ENCODE peak calls at places on chromosomes 2 and 18, in four cellular contexts. B, I, T and R are unnamed samples.

GRCh38 chr2:240812721-240813120 is 7.3 kb downstream of the KIF1A start:
- DNase-seq in B (no peak), T (no peak), I (no peak), R (no peak)

GRCh38 chr18:8958660-8959059 is 143.8 kb upstream of the NDUFV2 start:
- DNase-seq in I (no peak), T (no peak), B (no peak), R (no peak)

GRCh38 chr18:74283255-74283554 is 8.6 kb downstream of the CYB5A start:
- DNase-seq in I (no peak), T (no peak), B (no peak), R (no peak)

GRCh38 chr2:97698530-97698929 is 14.8 kb upstream of the ZAP70 start:
- DNase-seq in I (no peak), T (no peak), B (no peak), R (no peak)

GRCh38 chr2:46118656-46119338 is 178.4 kb upstream of the EPAS1 start:
- DNase-seq in B (no peak), I (no peak), T (no peak), R (no peak)

GRCh38 chr2:15712551-15713342 is 121.1 kb downstream of the DDX1 start:
- DNase-seq in B (no peak), T (no peak), I (no peak), R (no peak)

GRCh38 chr2:61111708-61112107 is 46.0 kb downstream of the SANBR start:
- DNase-seq in T (no peak), I (no peak), B (no peak), R (no peak)

GRCh38 chr2:97701851-97702465 is 11.4 kb upstream of the ZAP70 start:
- DNase-seq in T (no peak), I (no peak), B (no peak), R (no peak)

GRCh38 chr2:149313512-149313972 is 16.8 kb upstream of the LYPD6 start:
- DNase-seq in B (peak; percentile 45), T (peak; percentile 52), I (peak; percentile 54), R (peak; percentile 48)

GRCh38 chr2:100422320-100422719 is 4.9 kb upstream of the CHST10 start:
- DNase-seq in B (peak; percentile 50), T (peak; percentile 50), I (peak; percentile 52), R (peak; percentile 60)

GRCh38 chr2:147636238-147636887 is 208.5 kb upstream of the ACVR2A start:
- DNase-seq in B (no peak), T (no peak), I (no peak), R (no peak)

GRCh38 chr18:44742741-44743311 is 62.1 kb downstream of the SETBP1 start:
- DNase-seq in I (no peak), T (no peak), B (peak; percentile 4), R (no peak)

GRCh38 chr2:55610954-55611743 is 6.3 kb downstream of the PPP4R3B start:
- DNase-seq in B (no peak), T (no peak), I (no peak), R (no peak)

GRCh38 chr2:141554810-141555209 is 576.0 kb downstream of the LRP1B start:
- DNase-seq in T (peak; percentile 18), I (peak; percentile 13), B (peak; percentile 64), R (no peak)

GRCh38 chr2:234444888-234445287 is 52.0 kb downstream of the ARL4C start:
- DNase-seq in B (no peak), I (no peak), T (no peak), R (no peak)

GRCh38 chr2:149473538-149473937 is 114.0 kb downstream of the MMADHC start:
- DNase-seq in B (no peak), I (no peak), T (no peak), R (no peak)

GRCh38 chr2:88690591-88691338 is 708 bp upstream of the RPIA start:
- DNase-seq in T (peak; percentile 57), I (peak; percentile 72), B (peak; percentile 55), R (peak; percentile 33)

GRCh38 chr2:231640229-231640628 is 47.6 kb downstream of the TEX44 start:
- DNase-seq in B (no peak), I (no peak), T (no peak), R (no peak)

GRCh38 chr2:9462872-9463697 is 11.3 kb upstream of the IAH1 start:
- DNase-seq in T (no peak), I (no peak), B (no peak), R (no peak)

GRCh38 chr2:119487434-119488244 is 36.6 kb downstream of the SCTR start:
- DNase-seq in T (peak; percentile 90), I (no peak), B (peak; percentile 35), R (no peak)

GRCh38 chr2:208370881-208371633 is 35.5 kb upstream of the PTH2R start:
- DNase-seq in B (no peak), I (peak; percentile 52), T (no peak), R (no peak)

GRCh38 chr2:7071916-7072556 is 154.8 kb downstream of the RNF144A start:
- DNase-seq in I (no peak), T (peak; percentile 41), B (no peak), R (no peak)

GRCh38 chr2:189249901-189250300 is 70.3 kb upstream of the COL5A2 start:
- DNase-seq in T (no peak), I (no peak), B (no peak), R (no peak)

GRCh38 chr2:45373534-45373933 is 237.5 kb downstream of the SRBD1 start:
- DNase-seq in T (peak; percentile 93), B (no peak), I (no peak), R (no peak)

GRCh38 chr2:65331361-65331760 is 101.0 kb downstream of the SPRED2 start:
- DNase-seq in T (no peak), I (no peak), B (no peak), R (no peak)

GRCh38 chr18:53458944-53459580 is 765.4 kb downstream of the MBD2 start:
- DNase-seq in T (no peak), I (no peak), B (no peak), R (peak; percentile 24)

GRCh38 chr18:53457068-53457467 is 767.4 kb downstream of the MBD2 start:
- DNase-seq in T (no peak), I (no peak), B (no peak), R (no peak)

DNA sequence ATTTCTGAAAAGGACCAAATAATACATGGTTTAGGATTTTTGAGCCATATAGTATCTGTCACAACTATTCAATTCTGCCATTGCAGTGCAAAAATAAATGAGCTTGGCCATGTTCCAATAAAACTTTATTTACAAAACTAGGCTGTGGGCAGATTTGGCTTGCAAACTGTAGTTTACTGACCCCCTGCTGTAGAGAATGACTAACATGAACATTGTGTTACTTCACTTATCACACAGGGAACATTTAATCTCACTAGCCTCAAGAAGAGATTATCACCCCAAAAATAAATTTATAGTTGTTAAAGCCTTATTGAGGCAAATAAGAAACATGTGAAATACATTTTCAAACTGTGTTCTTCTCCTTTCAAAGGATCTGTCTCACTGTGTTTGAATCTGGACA is 766.2 kb downstream of the MBD2 start:
- DNase-seq in B (no peak), I (no peak), T (no peak), R (no peak)
- TF ChIP-seq HMGXB4 in B (no peak), I (no peak), T (no peak), R (no peak)

GRCh38 chr18:7600528-7601248 is 33.6 kb downstream of the PTPRM start:
- DNase-seq in B (no peak), I (no peak), T (no peak), R (no peak)
- TF ChIP-seq HMGXB4 in B (no peak), I (no peak), T (no peak), R (no peak)

DNA sequence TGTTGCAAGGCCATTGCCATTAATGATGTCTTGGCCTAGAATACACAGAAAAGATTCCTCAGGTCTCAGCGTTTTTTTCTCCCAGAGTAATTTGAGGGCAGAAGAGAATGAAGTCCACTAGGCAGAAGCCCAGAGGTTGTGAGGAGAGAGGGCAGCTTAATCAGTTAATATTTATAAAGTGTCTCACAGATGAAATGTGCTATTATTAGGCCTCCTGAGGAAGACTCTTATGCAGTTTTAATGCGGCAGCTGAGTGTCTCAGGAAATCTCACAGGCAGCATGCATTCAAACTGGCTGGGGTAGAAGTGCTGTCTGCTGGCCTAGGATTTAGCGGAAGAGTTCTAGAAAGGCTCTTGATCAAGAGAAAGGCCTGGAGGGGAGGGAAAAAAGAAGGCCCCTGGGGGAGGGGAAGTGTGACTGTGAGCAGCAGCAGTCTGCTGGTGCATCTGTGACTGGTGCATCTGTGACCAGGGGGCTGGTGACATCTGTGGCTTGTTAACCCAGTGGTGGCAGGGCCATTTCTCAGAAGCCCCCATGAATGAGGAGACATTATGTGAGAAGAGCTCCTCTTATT is 133.1 kb downstream of the FSHR start:
- DNase-seq in T (no peak), I (no peak), B (no peak), R (no peak)
- TF ChIP-seq HMGXB4 in T (no peak), I (no peak), B (no peak), R (no peak)

DNA sequence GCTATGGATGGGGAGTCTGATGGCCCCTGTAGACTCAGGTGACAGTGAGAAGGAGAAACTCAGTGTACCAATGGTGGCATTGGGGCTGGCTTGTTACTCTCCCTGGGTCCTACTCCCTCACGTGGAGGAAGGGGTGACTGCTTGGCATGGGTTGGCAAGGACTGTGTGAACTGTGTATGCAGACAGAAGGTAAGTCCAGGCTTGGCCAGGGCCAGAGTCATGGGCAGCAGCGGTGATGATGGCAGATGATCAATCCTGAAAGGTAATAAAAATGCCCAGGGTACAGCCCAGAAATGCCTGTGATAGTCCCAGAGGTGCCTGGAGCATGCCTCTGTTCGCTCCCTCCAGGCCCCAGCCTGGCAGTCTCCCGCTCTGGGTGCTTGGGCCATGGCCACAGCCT is 153.9 kb downstream of the SH3RF3 start:
- DNase-seq in I (no peak), B (no peak), T (no peak), R (no peak)
- TF ChIP-seq HMGXB4 in I (no peak), B (no peak), T (no peak), R (no peak)